ENCODE peak calls at places on chromosomes 12 and 14, in ten cellular contexts. P, V, F, L, W, E, X, T, U and Q are unnamed samples.

GRCh38 chr12:20624718-20625117 is 70.4 kb upstream of the SLCO1C1 start:
- DNase-seq in P (no peak), V (peak), F (peak), L (no peak), W (peak), E (no peak), X (peak), T (no peak), U (peak), Q (peak)

GRCh38 chr12:69834566-69834965 is 9.5 kb downstream of the MYRFL start:
- DNase-seq in P (no peak), V (no peak), F (no peak), L (no peak), W (peak), E (no peak), X (no peak), T (no peak), U (no peak), Q (no peak)

GRCh38 chr14:69870613-69871012 is 8.6 kb upstream of the SMOC1 start:
- DNase-seq in P (no peak), V (no peak), F (no peak), L (no peak), W (no peak), E (no peak), X (no peak), T (no peak), U (no peak), Q (no peak)

GRCh38 chr12:100128509-100128908 is 14.2 kb downstream of the BLTP3B start:
- DNase-seq in P (no peak), V (no peak), F (peak), L (peak), W (peak), E (peak), X (peak), T (no peak), U (peak), Q (peak)

GRCh38 chr12:78888583-78888982 is 24.0 kb downstream of the SYT1 start:
- DNase-seq in P (no peak), V (peak), F (no peak), L (no peak), W (no peak), E (peak), X (no peak), T (peak), U (no peak), Q (no peak)

GRCh38 chr12:118206107-118206412 is 70.1 kb downstream of the PEBP1 start:
- DNase-seq in P (no peak), V (no peak), F (no peak), L (no peak), W (no peak), E (peak), X (peak), T (no peak), U (no peak), Q (no peak)

GRCh38 chr12:49261726-49262125 is 3.2 kb upstream of the TUBA1C start:
- DNase-seq in P (no peak), V (no peak), F (no peak), L (no peak), W (no peak), E (no peak), X (no peak), T (no peak), U (no peak), Q (no peak)

GRCh38 chr14:90397401-90398314 is 829 bp downstream of the CALM1 start:
- DNase-seq in P (peak), V (no peak), F (peak), L (peak), W (peak), E (peak), X (peak), T (no peak), U (peak), Q (peak)

GRCh38 chr12:126554599-126554998 is 1489.4 kb downstream of the AACS start:
- DNase-seq in P (no peak), V (no peak), F (no peak), L (no peak), W (no peak), E (no peak), X (no peak), T (no peak), U (no peak), Q (no peak)

GRCh38 chr14:83993545-83993944 is 1536.4 kb upstream of the FLRT2 start:
- DNase-seq in P (no peak), V (no peak), F (no peak), L (no peak), W (no peak), E (no peak), X (no peak), T (no peak), U (no peak), Q (no peak)

GRCh38 chr12:106917503-106917902 is 38.2 kb upstream of the TMEM263 start:
- DNase-seq in P (no peak), V (no peak), F (no peak), L (no peak), W (peak), E (no peak), X (no peak), T (no peak), U (no peak), Q (no peak)

GRCh38 chr14:102544745-102545460 is 35.3 kb upstream of the ANKRD9 start:
- DNase-seq in P (peak), V (no peak), F (peak), L (no peak), W (no peak), E (no peak), X (peak), T (no peak), U (peak), Q (no peak)

GRCh38 chr12:132222096-132222807 is 78.0 kb downstream of the NOC4L start:
- DNase-seq in P (no peak), V (peak), F (no peak), L (no peak), W (no peak), E (peak), X (peak), T (peak), U (no peak), Q (peak)

GRCh38 chr12:47551426-47551851 is 154.4 kb downstream of the RPAP3 start:
- DNase-seq in P (no peak), V (no peak), F (no peak), L (no peak), W (no peak), E (no peak), X (no peak), T (no peak), U (no peak), Q (no peak)

GRCh38 chr14:78170203-78170602 is at the start of gene NRXN3:
- DNase-seq in P (peak), V (no peak), F (peak), L (no peak), W (no peak), E (no peak), X (no peak), T (no peak), U (peak), Q (peak)

GRCh38 chr14:72741836-72742681 is 151.8 kb downstream of the DPF3 start:
- DNase-seq in P (peak), V (no peak), F (no peak), L (peak), W (peak), E (no peak), X (no peak), T (no peak), U (peak), Q (no peak)

GRCh38 chr12:26286186-26286585 is 90.8 kb downstream of the SSPN start:
- DNase-seq in P (no peak), V (no peak), F (no peak), L (no peak), W (no peak), E (no peak), X (no peak), T (no peak), U (no peak), Q (no peak)

DNA sequence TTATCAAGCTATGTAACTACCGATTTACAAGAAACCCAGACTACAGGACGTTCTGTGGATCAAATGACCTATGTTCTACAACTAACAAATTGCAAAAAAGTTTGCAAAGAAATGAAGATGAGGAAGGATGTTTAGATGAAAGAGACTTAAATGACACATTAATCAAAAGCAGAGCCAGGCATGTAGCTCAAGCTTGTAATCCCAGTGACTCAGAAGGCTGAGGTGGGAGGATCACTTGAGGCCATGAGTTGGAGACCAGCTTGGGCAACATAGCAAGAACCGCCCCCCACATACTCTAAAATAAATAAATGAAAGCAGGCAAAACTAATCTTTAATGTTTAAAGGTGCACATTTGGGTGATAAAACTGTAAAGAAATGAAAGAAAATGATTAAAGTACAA is 331.9 kb downstream of the BTG1 start:
- DNase-seq in P (no peak), V (no peak), F (no peak), L (no peak), W (no peak), E (peak), X (no peak), T (no peak), U (no peak), Q (no peak)
- TF ChIP-seq MAX in P (no peak), V (no peak), F (no peak), L (no peak), W (no peak), E (no peak), X (no peak), T (no peak), U (no peak), Q (no peak)

GRCh38 chr12:105041186-105041585 is 43.1 kb downstream of the ALDH1L2 start:
- DNase-seq in P (no peak), V (no peak), F (no peak), L (no peak), W (no peak), E (no peak), X (no peak), T (no peak), U (no peak), Q (no peak)
- TF ChIP-seq MAX in P (no peak), V (no peak), F (no peak), L (no peak), W (no peak), E (no peak), X (no peak), T (no peak), U (no peak), Q (no peak)

GRCh38 chr14:105123266-105123665 is 45.3 kb downstream of the JAG2 start:
- DNase-seq in P (no peak), V (no peak), F (no peak), L (no peak), W (no peak), E (no peak), X (no peak), T (no peak), U (no peak), Q (no peak)
- TF ChIP-seq MAX in P (no peak), V (no peak), F (no peak), L (no peak), W (no peak), E (no peak), X (no peak), T (no peak), U (no peak), Q (no peak)

DNA sequence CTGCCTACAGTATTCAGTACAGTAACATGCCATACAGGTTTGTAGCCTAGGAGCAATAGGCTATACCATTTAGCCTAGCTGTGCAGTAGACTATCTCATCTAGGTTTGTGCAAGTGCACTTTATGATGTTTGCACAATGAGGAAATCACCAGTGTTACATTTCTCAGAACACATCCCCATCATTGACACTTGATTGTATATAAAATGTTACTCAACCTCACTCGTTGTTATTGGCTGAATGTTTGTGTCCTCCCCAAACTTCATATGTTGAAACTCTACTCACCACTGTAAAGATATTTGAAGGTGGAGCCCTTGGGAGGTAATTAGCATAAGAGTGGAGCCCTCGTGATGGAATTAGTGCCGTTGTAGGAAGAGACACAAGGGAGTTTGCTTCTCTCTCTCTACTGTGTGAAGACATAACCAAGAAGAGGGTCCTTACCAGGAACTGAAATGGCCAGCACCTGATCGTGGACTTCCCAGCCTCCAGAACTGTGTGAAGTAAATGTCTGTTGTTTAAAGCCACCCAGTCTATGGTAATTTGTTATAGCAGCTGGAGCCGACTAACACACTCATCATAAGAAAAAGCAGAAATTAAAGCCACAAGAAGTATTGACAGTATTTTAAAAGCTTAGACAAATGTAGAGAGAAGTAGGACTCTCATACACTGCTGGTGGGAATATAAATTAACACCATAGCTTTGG is 3.2 kb upstream of the MED13L start:
- DNase-seq in P (no peak), V (no peak), F (no peak), L (no peak), W (no peak), E (peak), X (peak), T (no peak), U (no peak), Q (no peak)
- TF ChIP-seq MAX in P (no peak), V (no peak), F (no peak), L (no peak), W (no peak), E (peak), X (no peak), T (no peak), U (no peak), Q (no peak)

GRCh38 chr12:129657179-129657578 is 246.6 kb downstream of the TMEM132D start:
- DNase-seq in P (no peak), V (no peak), F (no peak), L (no peak), W (no peak), E (no peak), X (no peak), T (no peak), U (no peak), Q (no peak)
- TF ChIP-seq MAX in P (peak), V (no peak), F (no peak), L (no peak), W (no peak), E (no peak), X (no peak), T (no peak), U (no peak), Q (no peak)